ENCODE peak calls at places on chromosomes 2 and 18, in six cellular contexts. One of them, this sample, is unnamed.

GRCh38 chr2:120104002-120104467 is 91.2 kb downstream of the EPB41L5 start:
- DNase-seq in KG1: no peak
- DNase-seq in stimulated activated CD4-positive, alpha-beta T cell treated with anti-CD3 and anti-CD28 coated beads, Interleukin-4, amount 100 ng/mL, for 1 hour: no peak
- DNase-seq in T-helper 17 cell: no peak
- DNase-seq in ELF-1: no peak
- DNase-seq in CD4-positive, CD25-positive, alpha-beta regulatory T cell: no peak
- DNase-seq in this sample: no peak

GRCh38 chr2:45626387-45627010 is 15.4 kb upstream of the SRBD1 start:
- DNase-seq in KG1: no peak
- DNase-seq in stimulated activated CD4-positive, alpha-beta T cell treated with anti-CD3 and anti-CD28 coated beads, Interleukin-4, amount 100 ng/mL, for 1 hour: no peak
- DNase-seq in T-helper 17 cell: no peak
- DNase-seq in ELF-1: no peak
- DNase-seq in CD4-positive, CD25-positive, alpha-beta regulatory T cell: no peak
- DNase-seq in this sample: no peak

GRCh38 chr2:177241771-177242135 is 22.8 kb downstream of the NFE2L2 start:
- DNase-seq in KG1: no peak
- DNase-seq in stimulated activated CD4-positive, alpha-beta T cell treated with anti-CD3 and anti-CD28 coated beads, Interleukin-4, amount 100 ng/mL, for 1 hour: no peak
- DNase-seq in T-helper 17 cell: no peak
- DNase-seq in ELF-1: no peak
- DNase-seq in CD4-positive, CD25-positive, alpha-beta regulatory T cell: no peak
- DNase-seq in this sample: no peak

GRCh38 chr2:94982661-94983060 is 42.8 kb upstream of the MAL start:
- DNase-seq in KG1: no peak
- DNase-seq in stimulated activated CD4-positive, alpha-beta T cell treated with anti-CD3 and anti-CD28 coated beads, Interleukin-4, amount 100 ng/mL, for 1 hour: no peak
- DNase-seq in T-helper 17 cell: no peak
- DNase-seq in ELF-1: no peak
- DNase-seq in CD4-positive, CD25-positive, alpha-beta regulatory T cell: no peak
- DNase-seq in this sample: no peak

GRCh38 chr2:70596739-70597138 is 43.1 kb upstream of the TGFA start:
- DNase-seq in KG1: no peak
- DNase-seq in stimulated activated CD4-positive, alpha-beta T cell treated with anti-CD3 and anti-CD28 coated beads, Interleukin-4, amount 100 ng/mL, for 1 hour: no peak
- DNase-seq in T-helper 17 cell: no peak
- DNase-seq in ELF-1: no peak
- DNase-seq in CD4-positive, CD25-positive, alpha-beta regulatory T cell: no peak
- DNase-seq in this sample: no peak

GRCh38 chr18:63808125-63808524 is 32.9 kb downstream of the SERPINB7 start:
- DNase-seq in KG1: no peak
- DNase-seq in stimulated activated CD4-positive, alpha-beta T cell treated with anti-CD3 and anti-CD28 coated beads, Interleukin-4, amount 100 ng/mL, for 1 hour: no peak
- DNase-seq in T-helper 17 cell: no peak
- DNase-seq in ELF-1: no peak
- DNase-seq in CD4-positive, CD25-positive, alpha-beta regulatory T cell: no peak
- DNase-seq in this sample: no peak

GRCh38 chr18:34871435-34871834 is 161.3 kb downstream of the DTNA start:
- DNase-seq in KG1: no peak
- DNase-seq in stimulated activated CD4-positive, alpha-beta T cell treated with anti-CD3 and anti-CD28 coated beads, Interleukin-4, amount 100 ng/mL, for 1 hour: no peak
- DNase-seq in T-helper 17 cell: no peak
- DNase-seq in ELF-1: no peak
- DNase-seq in CD4-positive, CD25-positive, alpha-beta regulatory T cell: no peak
- DNase-seq in this sample: no peak

GRCh38 chr2:203783496-203784203 is 77.2 kb downstream of the CD28 start:
- DNase-seq in KG1: no peak
- DNase-seq in stimulated activated CD4-positive, alpha-beta T cell treated with anti-CD3 and anti-CD28 coated beads, Interleukin-4, amount 100 ng/mL, for 1 hour: no peak
- DNase-seq in T-helper 17 cell: no peak
- DNase-seq in ELF-1: no peak
- DNase-seq in CD4-positive, CD25-positive, alpha-beta regulatory T cell: no peak
- DNase-seq in this sample: no peak

GRCh38 chr2:216142540-216142939 is 33.4 kb downstream of the XRCC5 start:
- DNase-seq in KG1: no peak
- DNase-seq in stimulated activated CD4-positive, alpha-beta T cell treated with anti-CD3 and anti-CD28 coated beads, Interleukin-4, amount 100 ng/mL, for 1 hour: no peak
- DNase-seq in T-helper 17 cell: no peak
- DNase-seq in ELF-1: no peak
- DNase-seq in CD4-positive, CD25-positive, alpha-beta regulatory T cell: no peak
- DNase-seq in this sample: no peak

GRCh38 chr2:40168032-40168431 is 283.9 kb downstream of the SLC8A1 start:
- DNase-seq in KG1: no peak
- DNase-seq in stimulated activated CD4-positive, alpha-beta T cell treated with anti-CD3 and anti-CD28 coated beads, Interleukin-4, amount 100 ng/mL, for 1 hour: no peak
- DNase-seq in T-helper 17 cell: no peak
- DNase-seq in ELF-1: no peak
- DNase-seq in CD4-positive, CD25-positive, alpha-beta regulatory T cell: no peak
- DNase-seq in this sample: no peak

GRCh38 chr2:210072493-210072892 is 70.1 kb downstream of the RPE start:
- DNase-seq in KG1: no peak
- DNase-seq in stimulated activated CD4-positive, alpha-beta T cell treated with anti-CD3 and anti-CD28 coated beads, Interleukin-4, amount 100 ng/mL, for 1 hour: no peak
- DNase-seq in T-helper 17 cell: no peak
- DNase-seq in ELF-1: peak
- DNase-seq in CD4-positive, CD25-positive, alpha-beta regulatory T cell: no peak
- DNase-seq in this sample: no peak

GRCh38 chr2:128379021-128380005 is 60.6 kb upstream of the HS6ST1 start:
- DNase-seq in KG1: no peak
- DNase-seq in stimulated activated CD4-positive, alpha-beta T cell treated with anti-CD3 and anti-CD28 coated beads, Interleukin-4, amount 100 ng/mL, for 1 hour: no peak
- DNase-seq in T-helper 17 cell: no peak
- DNase-seq in ELF-1: peak
- DNase-seq in CD4-positive, CD25-positive, alpha-beta regulatory T cell: no peak
- DNase-seq in this sample: no peak

GRCh38 chr2:147297820-147298219 is 547.0 kb upstream of the ACVR2A start:
- DNase-seq in KG1: no peak
- DNase-seq in stimulated activated CD4-positive, alpha-beta T cell treated with anti-CD3 and anti-CD28 coated beads, Interleukin-4, amount 100 ng/mL, for 1 hour: peak
- DNase-seq in T-helper 17 cell: no peak
- DNase-seq in ELF-1: no peak
- DNase-seq in CD4-positive, CD25-positive, alpha-beta regulatory T cell: peak
- DNase-seq in this sample: no peak

GRCh38 chr18:79393626-79394401 is 1.9 kb upstream of the NFATC1 start:
- DNase-seq in KG1: no peak
- DNase-seq in stimulated activated CD4-positive, alpha-beta T cell treated with anti-CD3 and anti-CD28 coated beads, Interleukin-4, amount 100 ng/mL, for 1 hour: peak
- DNase-seq in T-helper 17 cell: no peak
- DNase-seq in ELF-1: peak
- DNase-seq in CD4-positive, CD25-positive, alpha-beta regulatory T cell: no peak
- DNase-seq in this sample: no peak

GRCh38 chr18:54608008-54608642 is 17.1 kb downstream of the DYNAP start:
- DNase-seq in KG1: no peak
- DNase-seq in stimulated activated CD4-positive, alpha-beta T cell treated with anti-CD3 and anti-CD28 coated beads, Interleukin-4, amount 100 ng/mL, for 1 hour: no peak
- DNase-seq in T-helper 17 cell: no peak
- DNase-seq in ELF-1: no peak
- DNase-seq in CD4-positive, CD25-positive, alpha-beta regulatory T cell: no peak
- DNase-seq in this sample: no peak

GRCh38 chr2:95333888-95334338 is 36.8 kb downstream of the KCNIP3 start:
- DNase-seq in KG1: no peak
- DNase-seq in stimulated activated CD4-positive, alpha-beta T cell treated with anti-CD3 and anti-CD28 coated beads, Interleukin-4, amount 100 ng/mL, for 1 hour: no peak
- DNase-seq in T-helper 17 cell: no peak
- DNase-seq in ELF-1: no peak
- DNase-seq in CD4-positive, CD25-positive, alpha-beta regulatory T cell: no peak
- DNase-seq in this sample: no peak

GRCh38 chr2:27911458-27912210 is 21.1 kb downstream of the BABAM2 start:
- DNase-seq in KG1: no peak
- DNase-seq in stimulated activated CD4-positive, alpha-beta T cell treated with anti-CD3 and anti-CD28 coated beads, Interleukin-4, amount 100 ng/mL, for 1 hour: no peak
- DNase-seq in T-helper 17 cell: no peak
- DNase-seq in ELF-1: no peak
- DNase-seq in CD4-positive, CD25-positive, alpha-beta regulatory T cell: no peak
- DNase-seq in this sample: no peak

GRCh38 chr2:148909114-148909513 is 34.1 kb downstream of the KIF5C start:
- DNase-seq in KG1: no peak
- DNase-seq in stimulated activated CD4-positive, alpha-beta T cell treated with anti-CD3 and anti-CD28 coated beads, Interleukin-4, amount 100 ng/mL, for 1 hour: no peak
- DNase-seq in T-helper 17 cell: no peak
- DNase-seq in ELF-1: peak
- DNase-seq in CD4-positive, CD25-positive, alpha-beta regulatory T cell: no peak
- DNase-seq in this sample: no peak

GRCh38 chr2:219174801-219175200 is 1.9 kb downstream of the CNPPD1 start:
- DNase-seq in KG1: no peak
- DNase-seq in stimulated activated CD4-positive, alpha-beta T cell treated with anti-CD3 and anti-CD28 coated beads, Interleukin-4, amount 100 ng/mL, for 1 hour: no peak
- DNase-seq in T-helper 17 cell: no peak
- DNase-seq in ELF-1: no peak
- DNase-seq in CD4-positive, CD25-positive, alpha-beta regulatory T cell: no peak
- DNase-seq in this sample: no peak

GRCh38 chr2:41033127-41033526 is 581.2 kb upstream of the SLC8A1 start:
- DNase-seq in KG1: no peak
- DNase-seq in stimulated activated CD4-positive, alpha-beta T cell treated with anti-CD3 and anti-CD28 coated beads, Interleukin-4, amount 100 ng/mL, for 1 hour: no peak
- DNase-seq in T-helper 17 cell: no peak
- DNase-seq in ELF-1: peak
- DNase-seq in CD4-positive, CD25-positive, alpha-beta regulatory T cell: no peak
- DNase-seq in this sample: no peak

GRCh38 chr18:75221397-75221796 is 10.8 kb downstream of the TSHZ1 start:
- DNase-seq in KG1: no peak
- DNase-seq in stimulated activated CD4-positive, alpha-beta T cell treated with anti-CD3 and anti-CD28 coated beads, Interleukin-4, amount 100 ng/mL, for 1 hour: no peak
- DNase-seq in T-helper 17 cell: no peak
- DNase-seq in ELF-1: no peak
- DNase-seq in CD4-positive, CD25-positive, alpha-beta regulatory T cell: no peak
- DNase-seq in this sample: no peak

GRCh38 chr2:30315391-30316055 is 84.2 kb downstream of the LBH start:
- DNase-seq in KG1: no peak
- DNase-seq in stimulated activated CD4-positive, alpha-beta T cell treated with anti-CD3 and anti-CD28 coated beads, Interleukin-4, amount 100 ng/mL, for 1 hour: no peak
- DNase-seq in T-helper 17 cell: no peak
- DNase-seq in ELF-1: no peak
- DNase-seq in CD4-positive, CD25-positive, alpha-beta regulatory T cell: peak
- DNase-seq in this sample: no peak

GRCh38 chr2:70280242-70280798 is 13.2 kb downstream of the SNRPG start:
- DNase-seq in KG1: no peak
- DNase-seq in stimulated activated CD4-positive, alpha-beta T cell treated with anti-CD3 and anti-CD28 coated beads, Interleukin-4, amount 100 ng/mL, for 1 hour: no peak
- DNase-seq in T-helper 17 cell: no peak
- DNase-seq in ELF-1: no peak
- DNase-seq in CD4-positive, CD25-positive, alpha-beta regulatory T cell: no peak
- DNase-seq in this sample: no peak

GRCh38 chr18:78972930-78973331 is 6.7 kb upstream of the SALL3 start:
- DNase-seq in KG1: no peak
- DNase-seq in stimulated activated CD4-positive, alpha-beta T cell treated with anti-CD3 and anti-CD28 coated beads, Interleukin-4, amount 100 ng/mL, for 1 hour: no peak
- DNase-seq in T-helper 17 cell: no peak
- DNase-seq in ELF-1: no peak
- DNase-seq in CD4-positive, CD25-positive, alpha-beta regulatory T cell: no peak
- DNase-seq in this sample: no peak

GRCh38 chr2:170817247-170817998 is 736 bp downstream of the GAD1 start:
- DNase-seq in KG1: no peak
- DNase-seq in stimulated activated CD4-positive, alpha-beta T cell treated with anti-CD3 and anti-CD28 coated beads, Interleukin-4, amount 100 ng/mL, for 1 hour: peak
- DNase-seq in T-helper 17 cell: no peak
- DNase-seq in ELF-1: peak
- DNase-seq in CD4-positive, CD25-positive, alpha-beta regulatory T cell: no peak
- DNase-seq in this sample: no peak

GRCh38 chr18:79606621-79607331 is 72.8 kb upstream of the CTDP1 start:
- DNase-seq in KG1: no peak
- DNase-seq in stimulated activated CD4-positive, alpha-beta T cell treated with anti-CD3 and anti-CD28 coated beads, Interleukin-4, amount 100 ng/mL, for 1 hour: no peak
- DNase-seq in T-helper 17 cell: no peak
- DNase-seq in ELF-1: no peak
- DNase-seq in CD4-positive, CD25-positive, alpha-beta regulatory T cell: no peak
- DNase-seq in this sample: no peak

GRCh38 chr2:28915939-28916338 is 21.5 kb downstream of the WDR43 start:
- DNase-seq in KG1: no peak
- DNase-seq in stimulated activated CD4-positive, alpha-beta T cell treated with anti-CD3 and anti-CD28 coated beads, Interleukin-4, amount 100 ng/mL, for 1 hour: no peak
- DNase-seq in T-helper 17 cell: no peak
- DNase-seq in ELF-1: no peak
- DNase-seq in CD4-positive, CD25-positive, alpha-beta regulatory T cell: no peak
- DNase-seq in this sample: no peak

GRCh38 chr18:9328776-9329175 is 5.8 kb upstream of the TWSG1 start:
- DNase-seq in KG1: no peak
- DNase-seq in stimulated activated CD4-positive, alpha-beta T cell treated with anti-CD3 and anti-CD28 coated beads, Interleukin-4, amount 100 ng/mL, for 1 hour: no peak
- DNase-seq in T-helper 17 cell: no peak
- DNase-seq in ELF-1: no peak
- DNase-seq in CD4-positive, CD25-positive, alpha-beta regulatory T cell: no peak
- DNase-seq in this sample: no peak

GRCh38 chr2:104332733-104333132 is 521.2 kb upstream of the POU3F3 start:
- DNase-seq in KG1: no peak
- DNase-seq in stimulated activated CD4-positive, alpha-beta T cell treated with anti-CD3 and anti-CD28 coated beads, Interleukin-4, amount 100 ng/mL, for 1 hour: no peak
- DNase-seq in T-helper 17 cell: no peak
- DNase-seq in ELF-1: peak
- DNase-seq in CD4-positive, CD25-positive, alpha-beta regulatory T cell: no peak
- DNase-seq in this sample: no peak

GRCh38 chr2:213238753-213239591 is 45.3 kb upstream of the SPAG16 start:
- DNase-seq in KG1: no peak
- DNase-seq in stimulated activated CD4-positive, alpha-beta T cell treated with anti-CD3 and anti-CD28 coated beads, Interleukin-4, amount 100 ng/mL, for 1 hour: no peak
- DNase-seq in T-helper 17 cell: no peak
- DNase-seq in ELF-1: no peak
- DNase-seq in CD4-positive, CD25-positive, alpha-beta regulatory T cell: peak
- DNase-seq in this sample: no peak

GRCh38 chr2:11072550-11072949 is 82.7 kb upstream of the SLC66A3 start:
- DNase-seq in KG1: no peak
- DNase-seq in stimulated activated CD4-positive, alpha-beta T cell treated with anti-CD3 and anti-CD28 coated beads, Interleukin-4, amount 100 ng/mL, for 1 hour: no peak
- DNase-seq in T-helper 17 cell: no peak
- DNase-seq in ELF-1: no peak
- DNase-seq in CD4-positive, CD25-positive, alpha-beta regulatory T cell: no peak
- DNase-seq in this sample: no peak

GRCh38 chr2:107932986-107933385 is 53.3 kb upstream of the SLC5A7 start:
- DNase-seq in KG1: no peak
- DNase-seq in stimulated activated CD4-positive, alpha-beta T cell treated with anti-CD3 and anti-CD28 coated beads, Interleukin-4, amount 100 ng/mL, for 1 hour: no peak
- DNase-seq in T-helper 17 cell: no peak
- DNase-seq in ELF-1: no peak
- DNase-seq in CD4-positive, CD25-positive, alpha-beta regulatory T cell: no peak
- DNase-seq in this sample: no peak

GRCh38 chr2:85134255-85135065 is 1.3 kb downstream of the TCF7L1 start:
- DNase-seq in KG1: no peak
- DNase-seq in stimulated activated CD4-positive, alpha-beta T cell treated with anti-CD3 and anti-CD28 coated beads, Interleukin-4, amount 100 ng/mL, for 1 hour: no peak
- DNase-seq in T-helper 17 cell: no peak
- DNase-seq in ELF-1: peak
- DNase-seq in CD4-positive, CD25-positive, alpha-beta regulatory T cell: no peak
- DNase-seq in this sample: no peak

GRCh38 chr18:22194151-22194598 is 24.8 kb downstream of the GATA6 start:
- DNase-seq in KG1: no peak
- DNase-seq in stimulated activated CD4-positive, alpha-beta T cell treated with anti-CD3 and anti-CD28 coated beads, Interleukin-4, amount 100 ng/mL, for 1 hour: no peak
- DNase-seq in T-helper 17 cell: no peak
- DNase-seq in ELF-1: peak
- DNase-seq in CD4-positive, CD25-positive, alpha-beta regulatory T cell: no peak
- DNase-seq in this sample: no peak

GRCh38 chr2:200172944-200173481 is 133.5 kb upstream of the SPATS2L start:
- DNase-seq in KG1: no peak
- DNase-seq in stimulated activated CD4-positive, alpha-beta T cell treated with anti-CD3 and anti-CD28 coated beads, Interleukin-4, amount 100 ng/mL, for 1 hour: no peak
- DNase-seq in T-helper 17 cell: no peak
- DNase-seq in ELF-1: no peak
- DNase-seq in CD4-positive, CD25-positive, alpha-beta regulatory T cell: no peak
- DNase-seq in this sample: no peak

GRCh38 chr2:230160112-230160660 is 59.6 kb downstream of the SP110 start:
- DNase-seq in KG1: peak
- DNase-seq in stimulated activated CD4-positive, alpha-beta T cell treated with anti-CD3 and anti-CD28 coated beads, Interleukin-4, amount 100 ng/mL, for 1 hour: peak
- DNase-seq in T-helper 17 cell: peak
- DNase-seq in ELF-1: peak
- DNase-seq in CD4-positive, CD25-positive, alpha-beta regulatory T cell: peak
- DNase-seq in this sample: no peak

GRCh38 chr2:226063704-226064390 is 664.3 kb downstream of the NYAP2 start:
- DNase-seq in KG1: no peak
- DNase-seq in stimulated activated CD4-positive, alpha-beta T cell treated with anti-CD3 and anti-CD28 coated beads, Interleukin-4, amount 100 ng/mL, for 1 hour: no peak
- DNase-seq in T-helper 17 cell: no peak
- DNase-seq in ELF-1: peak
- DNase-seq in CD4-positive, CD25-positive, alpha-beta regulatory T cell: no peak
- DNase-seq in this sample: no peak

GRCh38 chr2:156383798-156384197 is 51.3 kb upstream of the NR4A2 start:
- DNase-seq in KG1: no peak
- DNase-seq in stimulated activated CD4-positive, alpha-beta T cell treated with anti-CD3 and anti-CD28 coated beads, Interleukin-4, amount 100 ng/mL, for 1 hour: no peak
- DNase-seq in T-helper 17 cell: no peak
- DNase-seq in ELF-1: no peak
- DNase-seq in CD4-positive, CD25-positive, alpha-beta regulatory T cell: no peak
- DNase-seq in this sample: no peak

GRCh38 chr2:6441800-6442199 is 423.9 kb downstream of the CMPK2 start:
- DNase-seq in KG1: no peak
- DNase-seq in stimulated activated CD4-positive, alpha-beta T cell treated with anti-CD3 and anti-CD28 coated beads, Interleukin-4, amount 100 ng/mL, for 1 hour: no peak
- DNase-seq in T-helper 17 cell: no peak
- DNase-seq in ELF-1: no peak
- DNase-seq in CD4-positive, CD25-positive, alpha-beta regulatory T cell: no peak
- DNase-seq in this sample: no peak

GRCh38 chr2:179393481-179393880 is 128.8 kb upstream of the SESTD1 start:
- DNase-seq in KG1: no peak
- DNase-seq in stimulated activated CD4-positive, alpha-beta T cell treated with anti-CD3 and anti-CD28 coated beads, Interleukin-4, amount 100 ng/mL, for 1 hour: no peak
- DNase-seq in T-helper 17 cell: no peak
- DNase-seq in ELF-1: no peak
- DNase-seq in CD4-positive, CD25-positive, alpha-beta regulatory T cell: no peak
- DNase-seq in this sample: no peak

This sample was measured in SK-N-MC.